ENCODE peak calls at places on chromosomes 1 and 21, in five cellular contexts. I is activated gamma-delta T cell treated with Interleukin-2 at 50 U/mL for 16 hours, B is HTR-8/SVneo, Z is cardiac fibroblast, K is astrocyte of the spinal cord. T is an unnamed sample.

GRCh38 chr1:15186846-15187151 is 33.3 kb downstream of the TMEM51 start:
- DNase-seq in I (no peak), B (no peak), Z (no peak), K (no peak), T (no peak)

GRCh38 chr1:186878356-186878755 is 49.6 kb downstream of the PLA2G4A start:
- DNase-seq in I (no peak), B (no peak), Z (no peak), K (no peak), T (no peak)

GRCh38 chr1:36722871-36723270 is 240.2 kb upstream of the CSF3R start:
- DNase-seq in I (no peak), B (no peak), Z (no peak), K (no peak), T (no peak)

GRCh38 chr1:94608142-94608851 is 66.7 kb upstream of the F3 start:
- DNase-seq in I (no peak), B (no peak), Z (no peak), K (no peak), T (no peak)

GRCh38 chr21:42214081-42214750 is 4.7 kb upstream of the ABCG1 start:
- DNase-seq in I (no peak), B (no peak), Z (no peak), K (no peak), T (no peak)

GRCh38 chr1:207397525-207397926 is 56.6 kb upstream of the CR2 start:
- DNase-seq in I (no peak), B (no peak), Z (peak; percentile 8), K (no peak), T (no peak)

GRCh38 chr1:234079896-234080295 is 175.4 kb downstream of the SLC35F3 start:
- DNase-seq in I (no peak), B (no peak), Z (no peak), K (no peak), T (no peak)

GRCh38 chr1:53627666-53628065 is 111.3 kb downstream of the GLIS1 start:
- DNase-seq in I (no peak), B (no peak), Z (no peak), K (no peak), T (no peak)

GRCh38 chr1:235946570-235946981 is 79.9 kb upstream of the LYST start:
- DNase-seq in I (no peak), B (peak; percentile 57), Z (peak; percentile 39), K (peak; percentile 83), T (peak; percentile 71)

GRCh38 chr1:21775542-21775899 is 7.4 kb downstream of the USP48 start:
- DNase-seq in I (no peak), B (no peak), Z (no peak), K (no peak), T (no peak)

GRCh38 chr21:44896561-44897286 is 23.2 kb upstream of the PTTG1IP start:
- DNase-seq in I (no peak), B (no peak), Z (no peak), K (no peak), T (no peak)

GRCh38 chr1:219517031-219517430 is 95.9 kb downstream of the ZC3H11B start:
- DNase-seq in I (no peak), B (no peak), Z (no peak), K (no peak), T (no peak)

GRCh38 chr1:149995927-149996326 is 14.6 kb downstream of the OTUD7B start:
- DNase-seq in I (no peak), B (no peak), Z (no peak), K (peak; percentile 48), T (no peak)

GRCh38 chr1:100643430-100644196 is 75.9 kb upstream of the VCAM1 start:
- DNase-seq in I (no peak), B (no peak), Z (peak; percentile 81), K (peak; percentile 9), T (no peak)

GRCh38 chr1:116394270-116394669 is 21.2 kb downstream of the ATP1A1 start:
- DNase-seq in I (no peak), B (no peak), Z (no peak), K (no peak), T (no peak)

GRCh38 chr1:61898658-61899057 is 156.4 kb downstream of the PATJ start:
- DNase-seq in I (no peak), B (no peak), Z (no peak), K (no peak), T (no peak)

T was measured in H4.